ENCODE peak calls at places on chromosomes 12 and 14, in six cellular contexts. One of them, this sample, is unnamed.

GRCh38 chr14:97179573-97179972 is 382.4 kb downstream of the VRK1 start:
- DNase-seq in NT2/D1: no peak
- DNase-seq in ovary: no peak
- DNase-seq in spleen: no peak
- DNase-seq in aorta: no peak
- DNase-seq in fibroblast of lung: no peak
- DNase-seq in this sample: no peak

GRCh38 chr12:124480469-124481256 is 86.7 kb downstream of the NCOR2 start:
- DNase-seq in NT2/D1: no peak
- DNase-seq in ovary: peak; percentile 87
- DNase-seq in spleen: peak; percentile 83
- DNase-seq in aorta: no peak
- DNase-seq in fibroblast of lung: peak; percentile 72
- DNase-seq in this sample: peak; percentile 95

GRCh38 chr12:95412826-95413311 is 61.1 kb upstream of the METAP2 start:
- DNase-seq in NT2/D1: no peak
- DNase-seq in ovary: no peak
- DNase-seq in spleen: no peak
- DNase-seq in aorta: no peak
- DNase-seq in fibroblast of lung: peak; percentile 99
- DNase-seq in this sample: peak; percentile 40

GRCh38 chr12:50659690-50660424 is 104.0 kb upstream of the ATF1 start:
- DNase-seq in NT2/D1: no peak
- DNase-seq in ovary: no peak
- DNase-seq in spleen: no peak
- DNase-seq in aorta: no peak
- DNase-seq in fibroblast of lung: no peak
- DNase-seq in this sample: no peak

GRCh38 chr14:59844414-59844813 is 26.2 kb downstream of the RTN1 start:
- DNase-seq in NT2/D1: no peak
- DNase-seq in ovary: no peak
- DNase-seq in spleen: no peak
- DNase-seq in aorta: no peak
- DNase-seq in fibroblast of lung: no peak
- DNase-seq in this sample: no peak

GRCh38 chr12:9383585-9383984 is 175.4 kb upstream of the PZP start:
- DNase-seq in NT2/D1: no peak
- DNase-seq in ovary: no peak
- DNase-seq in spleen: no peak
- DNase-seq in aorta: no peak
- DNase-seq in fibroblast of lung: no peak
- DNase-seq in this sample: no peak

GRCh38 chr12:3342051-3342450 is 149.0 kb upstream of the PRMT8 start:
- DNase-seq in NT2/D1: peak; percentile 76
- DNase-seq in ovary: peak; percentile 56
- DNase-seq in spleen: peak; percentile 62
- DNase-seq in aorta: no peak
- DNase-seq in fibroblast of lung: peak; percentile 40
- DNase-seq in this sample: no peak

GRCh38 chr14:105069887-105070759 is 4.9 kb upstream of the GPR132 start:
- DNase-seq in NT2/D1: no peak
- DNase-seq in ovary: no peak
- DNase-seq in spleen: peak; percentile 86
- DNase-seq in aorta: peak; percentile 73
- DNase-seq in fibroblast of lung: peak; percentile 62
- DNase-seq in this sample: no peak

GRCh38 chr12:29743072-29743471 is 40.7 kb downstream of the TMTC1 start:
- DNase-seq in NT2/D1: no peak
- DNase-seq in ovary: no peak
- DNase-seq in spleen: no peak
- DNase-seq in aorta: no peak
- DNase-seq in fibroblast of lung: no peak
- DNase-seq in this sample: no peak

GRCh38 chr14:30191639-30192279 is 264.1 kb upstream of the PRKD1 start:
- DNase-seq in NT2/D1: no peak
- DNase-seq in ovary: no peak
- DNase-seq in spleen: no peak
- DNase-seq in aorta: no peak
- DNase-seq in fibroblast of lung: peak; percentile 34
- DNase-seq in this sample: no peak

GRCh38 chr12:59403259-59403932 is 192.4 kb upstream of the SLC16A7 start:
- DNase-seq in NT2/D1: peak; percentile 47
- DNase-seq in ovary: no peak
- DNase-seq in spleen: no peak
- DNase-seq in aorta: no peak
- DNase-seq in fibroblast of lung: peak; percentile 91
- DNase-seq in this sample: peak; percentile 22

GRCh38 chr12:50786498-50787231 is 22.8 kb downstream of the ATF1 start:
- DNase-seq in NT2/D1: peak; percentile 20
- DNase-seq in ovary: no peak
- DNase-seq in spleen: no peak
- DNase-seq in aorta: no peak
- DNase-seq in fibroblast of lung: peak; percentile 85
- DNase-seq in this sample: peak; percentile 98

GRCh38 chr12:78680596-78680995 is 184.0 kb upstream of the SYT1 start:
- DNase-seq in NT2/D1: no peak
- DNase-seq in ovary: no peak
- DNase-seq in spleen: no peak
- DNase-seq in aorta: no peak
- DNase-seq in fibroblast of lung: no peak
- DNase-seq in this sample: no peak

GRCh38 chr14:33454022-33454645 is 496.7 kb downstream of the EGLN3 start:
- DNase-seq in NT2/D1: no peak
- DNase-seq in ovary: no peak
- DNase-seq in spleen: no peak
- DNase-seq in aorta: no peak
- DNase-seq in fibroblast of lung: peak; percentile 17
- DNase-seq in this sample: no peak

GRCh38 chr12:132061641-132062430 is 82.3 kb downstream of the DDX51 start:
- DNase-seq in NT2/D1: no peak
- DNase-seq in ovary: no peak
- DNase-seq in spleen: peak; percentile 72
- DNase-seq in aorta: peak; percentile 70
- DNase-seq in fibroblast of lung: no peak
- DNase-seq in this sample: no peak

GRCh38 chr14:72128629-72129028 is 196.4 kb downstream of the RGS6 start:
- DNase-seq in NT2/D1: no peak
- DNase-seq in ovary: no peak
- DNase-seq in spleen: no peak
- DNase-seq in aorta: no peak
- DNase-seq in fibroblast of lung: no peak
- DNase-seq in this sample: no peak

GRCh38 chr12:110338754-110339153 is 57.7 kb downstream of the ATP2A2 start:
- DNase-seq in NT2/D1: no peak
- DNase-seq in ovary: no peak
- DNase-seq in spleen: no peak
- DNase-seq in aorta: no peak
- DNase-seq in fibroblast of lung: peak; percentile 28
- DNase-seq in this sample: no peak

GRCh38 chr14:51328089-51328941 is 88.3 kb downstream of the TMX1 start:
- DNase-seq in NT2/D1: no peak
- DNase-seq in ovary: peak; percentile 28
- DNase-seq in spleen: no peak
- DNase-seq in aorta: no peak
- DNase-seq in fibroblast of lung: peak; percentile 58
- DNase-seq in this sample: peak; percentile 87

GRCh38 chr12:124264879-124265278 is 30.0 kb upstream of the RFLNA start:
- DNase-seq in NT2/D1: no peak
- DNase-seq in ovary: no peak
- DNase-seq in spleen: no peak
- DNase-seq in aorta: no peak
- DNase-seq in fibroblast of lung: no peak
- DNase-seq in this sample: no peak

GRCh38 chr14:66233571-66233970 is 252.6 kb upstream of the CCDC196 start:
- DNase-seq in NT2/D1: no peak
- DNase-seq in ovary: no peak
- DNase-seq in spleen: no peak
- DNase-seq in aorta: no peak
- DNase-seq in fibroblast of lung: no peak
- DNase-seq in this sample: no peak

GRCh38 chr14:86221000-86221399 is 691.1 kb downstream of the FLRT2 start:
- DNase-seq in NT2/D1: peak; percentile 46
- DNase-seq in ovary: no peak
- DNase-seq in spleen: no peak
- DNase-seq in aorta: no peak
- DNase-seq in fibroblast of lung: no peak
- DNase-seq in this sample: no peak

GRCh38 chr12:46402451-46402850 is 29.9 kb upstream of the SLC38A2 start:
- DNase-seq in NT2/D1: no peak
- DNase-seq in ovary: peak; percentile 50
- DNase-seq in spleen: no peak
- DNase-seq in aorta: peak; percentile 78
- DNase-seq in fibroblast of lung: peak; percentile 95
- DNase-seq in this sample: no peak

GRCh38 chr14:33675415-33676130 is 275.3 kb downstream of the EGLN3 start:
- DNase-seq in NT2/D1: no peak
- DNase-seq in ovary: no peak
- DNase-seq in spleen: no peak
- DNase-seq in aorta: no peak
- DNase-seq in fibroblast of lung: no peak
- DNase-seq in this sample: no peak

GRCh38 chr14:63726499-63726898 is 1.4 kb downstream of the SGPP1 start:
- DNase-seq in NT2/D1: no peak
- DNase-seq in ovary: no peak
- DNase-seq in spleen: no peak
- DNase-seq in aorta: no peak
- DNase-seq in fibroblast of lung: no peak
- DNase-seq in this sample: no peak

GRCh38 chr14:76191297-76191696 is 39.6 kb downstream of the GPATCH2L start:
- DNase-seq in NT2/D1: no peak
- DNase-seq in ovary: no peak
- DNase-seq in spleen: no peak
- DNase-seq in aorta: no peak
- DNase-seq in fibroblast of lung: no peak
- DNase-seq in this sample: no peak

DNA sequence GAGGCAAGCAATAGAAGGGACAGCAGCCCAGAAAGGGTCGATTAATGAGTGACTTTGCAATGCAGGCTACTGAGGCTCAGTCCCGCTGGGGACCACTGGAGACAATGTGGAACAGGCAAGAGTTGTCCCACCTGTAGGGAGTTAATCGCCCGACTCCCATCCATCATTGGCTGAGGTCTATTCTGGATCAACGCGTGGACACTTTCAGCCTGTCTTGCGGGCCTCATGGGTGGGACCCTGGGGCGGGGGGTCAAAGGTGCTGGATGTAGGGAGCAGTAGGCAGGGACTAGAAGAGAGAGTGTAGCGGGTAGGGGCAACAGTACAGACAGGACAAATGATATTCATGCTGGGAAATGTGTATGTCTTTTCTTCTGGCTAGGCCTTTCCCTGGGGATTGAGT is 6.1 kb downstream of the IFI27L2 start:
- DNase-seq in NT2/D1: no peak
- DNase-seq in ovary: no peak
- DNase-seq in spleen: no peak
- DNase-seq in aorta: no peak
- DNase-seq in fibroblast of lung: no peak
- DNase-seq in this sample: peak; percentile 27
- H3K4me1 ChIP-seq in NT2/D1: no peaks in the 10 kb centered on the region
- H3K4me1 ChIP-seq in ovary: no peaks in the 10 kb centered on the region
- H3K4me1 ChIP-seq in spleen: peaks cover 5% of the 10 kb centered on the region
- H3K4me1 ChIP-seq in aorta: no peaks in the 10 kb centered on the region
- H3K4me1 ChIP-seq in fibroblast of lung: peaks cover 2% of the 10 kb centered on the region
- H3K4me1 ChIP-seq in this sample: peaks cover 13% of the 10 kb centered on the region

GRCh38 chr12:57886590-57887363 is 40.2 kb upstream of the CTDSP2 start:
- DNase-seq in NT2/D1: no peak
- DNase-seq in ovary: no peak
- DNase-seq in spleen: no peak
- DNase-seq in aorta: no peak
- DNase-seq in fibroblast of lung: no peak
- DNase-seq in this sample: peak; percentile 76

GRCh38 chr12:57885207-57885606 is 38.7 kb upstream of the CTDSP2 start:
- DNase-seq in NT2/D1: no peak
- DNase-seq in ovary: no peak
- DNase-seq in spleen: no peak
- DNase-seq in aorta: no peak
- DNase-seq in fibroblast of lung: no peak
- DNase-seq in this sample: no peak

GRCh38 chr12:57888407-57889157 is 42.1 kb upstream of the CTDSP2 start:
- DNase-seq in NT2/D1: no peak
- DNase-seq in ovary: peak; percentile 45
- DNase-seq in spleen: no peak
- DNase-seq in aorta: peak; percentile 80
- DNase-seq in fibroblast of lung: peak; percentile 73
- DNase-seq in this sample: no peak

GRCh38 chr12:57889541-57889989 is 43.0 kb upstream of the CTDSP2 start:
- DNase-seq in NT2/D1: no peak
- DNase-seq in ovary: peak; percentile 79
- DNase-seq in spleen: no peak
- DNase-seq in aorta: peak; percentile 93
- DNase-seq in fibroblast of lung: peak; percentile 99
- DNase-seq in this sample: no peak

GRCh38 chr12:57887631-57888406 is 41.3 kb upstream of the CTDSP2 start:
- DNase-seq in NT2/D1: no peak
- DNase-seq in ovary: peak; percentile 50
- DNase-seq in spleen: no peak
- DNase-seq in aorta: peak; percentile 84
- DNase-seq in fibroblast of lung: peak; percentile 77
- DNase-seq in this sample: peak; percentile 95
- H3K4me1 ChIP-seq in NT2/D1: peaks cover 9% of the 10 kb centered on the region
- H3K4me1 ChIP-seq in ovary: peaks cover 36% of the 10 kb centered on the region
- H3K4me1 ChIP-seq in spleen: peaks cover 19% of the 10 kb centered on the region
- H3K4me1 ChIP-seq in aorta: no peaks in the 10 kb centered on the region
- H3K4me1 ChIP-seq in fibroblast of lung: peaks cover 37% of the 10 kb centered on the region
- H3K4me1 ChIP-seq in this sample: peaks cover 43% of the 10 kb centered on the region

GRCh38 chr12:14955876-14956811 is 5.3 kb downstream of the ARHGDIB start:
- DNase-seq in NT2/D1: no peak
- DNase-seq in ovary: no peak
- DNase-seq in spleen: no peak
- DNase-seq in aorta: no peak
- DNase-seq in fibroblast of lung: no peak
- DNase-seq in this sample: no peak
- H3K4me1 ChIP-seq in NT2/D1: peaks cover 4% of the 10 kb centered on the region
- H3K4me1 ChIP-seq in ovary: peaks cover 6% of the 10 kb centered on the region
- H3K4me1 ChIP-seq in spleen: peaks cover 98% of the 10 kb centered on the region
- H3K4me1 ChIP-seq in aorta: peaks cover 2% of the 10 kb centered on the region
- H3K4me1 ChIP-seq in fibroblast of lung: peaks cover 11% of the 10 kb centered on the region
- H3K4me1 ChIP-seq in this sample: peaks cover 25% of the 10 kb centered on the region

GRCh38 chr14:102501751-102502315 is 7.7 kb downstream of the ANKRD9 start:
- DNase-seq in NT2/D1: no peak
- DNase-seq in ovary: no peak
- DNase-seq in spleen: no peak
- DNase-seq in aorta: no peak
- DNase-seq in fibroblast of lung: no peak
- DNase-seq in this sample: no peak
- H3K4me1 ChIP-seq in NT2/D1: no peaks in the 10 kb centered on the region
- H3K4me1 ChIP-seq in ovary: peaks cover 3% of the 10 kb centered on the region
- H3K4me1 ChIP-seq in spleen: peaks cover 36% of the 10 kb centered on the region
- H3K4me1 ChIP-seq in aorta: no peaks in the 10 kb centered on the region
- H3K4me1 ChIP-seq in fibroblast of lung: no peaks in the 10 kb centered on the region
- H3K4me1 ChIP-seq in this sample: peaks cover 4% of the 10 kb centered on the region

GRCh38 chr12:76505050-76505449 is 54.5 kb downstream of the OSBPL8 start:
- DNase-seq in NT2/D1: no peak
- DNase-seq in ovary: no peak
- DNase-seq in spleen: no peak
- DNase-seq in aorta: no peak
- DNase-seq in fibroblast of lung: no peak
- DNase-seq in this sample: no peak
- H3K4me1 ChIP-seq in NT2/D1: no peaks in the 10 kb centered on the region
- H3K4me1 ChIP-seq in ovary: no peaks in the 10 kb centered on the region
- H3K4me1 ChIP-seq in spleen: peaks cover 16% of the 10 kb centered on the region
- H3K4me1 ChIP-seq in aorta: no peaks in the 10 kb centered on the region
- H3K4me1 ChIP-seq in fibroblast of lung: no peaks in the 10 kb centered on the region
- H3K4me1 ChIP-seq in this sample: no peaks in the 10 kb centered on the region